ENCODE peak calls at places on chromosomes 5 and 9, in ten cellular contexts. J is GM23248, D is MM.1S, V is IMR-90, A is Karpas-422, Q is H9, B is GM23338, U is fibroblast of lung, H is DND-41, X is neuronal stem cell. T is an unnamed sample.

GRCh38 chr9:75147638-75148037 is 59.3 kb downstream of the OSTF1 start:
- DNase-seq in J (peak), D (peak), V (peak), A (no peak), Q (no peak), B (no peak), U (peak), H (peak), X (no peak), T (no peak)

GRCh38 chr5:54883374-54884194 is 101.8 kb downstream of the ESM1 start:
- DNase-seq in J (peak), D (no peak), V (peak), A (no peak), Q (peak), B (peak), U (peak), H (no peak), X (peak), T (peak)

GRCh38 chr9:22050924-22051323 is 41.8 kb upstream of the CDKN2B start:
- DNase-seq in J (no peak), D (peak), V (no peak), A (no peak), Q (no peak), B (no peak), U (no peak), H (peak), X (no peak), T (no peak)

GRCh38 chr5:140725799-140726471 is 25.7 kb downstream of the ZMAT2 start:
- DNase-seq in J (peak), D (no peak), V (peak), A (no peak), Q (peak), B (peak), U (peak), H (no peak), X (peak), T (peak)

GRCh38 chr5:42994285-42995151 is 45.6 kb downstream of the ANXA2R start:
- DNase-seq in J (peak), D (peak), V (peak), A (peak), Q (peak), B (peak), U (peak), H (peak), X (peak), T (peak)

GRCh38 chr5:99771296-99771695 is 763.9 kb upstream of the FAM174A start:
- DNase-seq in J (no peak), D (no peak), V (no peak), A (no peak), Q (no peak), B (no peak), U (peak), H (no peak), X (no peak), T (no peak)

GRCh38 chr9:126152622-126153362 is 173.8 kb upstream of the MVB12B start:
- DNase-seq in J (no peak), D (no peak), V (no peak), A (no peak), Q (no peak), B (no peak), U (no peak), H (no peak), X (no peak), T (no peak)

GRCh38 chr5:6673963-6674362 is 39.3 kb upstream of the TENT4A start:
- DNase-seq in J (no peak), D (no peak), V (no peak), A (no peak), Q (no peak), B (no peak), U (no peak), H (no peak), X (no peak), T (no peak)

GRCh38 chr9:130769004-130769403 is 66.0 kb upstream of the ABL1 start:
- DNase-seq in J (no peak), D (no peak), V (no peak), A (no peak), Q (no peak), B (no peak), U (no peak), H (no peak), X (no peak), T (no peak)

GRCh38 chr9:76725885-76726284 is 38.4 kb upstream of the PCA3 start:
- DNase-seq in J (no peak), D (no peak), V (no peak), A (no peak), Q (no peak), B (no peak), U (no peak), H (no peak), X (no peak), T (no peak)

GRCh38 chr5:40033411-40033810 is 608.6 kb upstream of the DAB2 start:
- DNase-seq in J (no peak), D (no peak), V (no peak), A (peak), Q (no peak), B (no peak), U (no peak), H (peak), X (no peak), T (no peak)

GRCh38 chr9:138061631-138062030 is 184.0 kb downstream of the CACNA1B start:
- DNase-seq in J (no peak), D (no peak), V (no peak), A (no peak), Q (no peak), B (no peak), U (no peak), H (no peak), X (no peak), T (no peak)

GRCh38 chr5:42656661-42657035 is 100.0 kb upstream of the CCDC152 start:
- DNase-seq in J (peak), D (peak), V (no peak), A (no peak), Q (no peak), B (no peak), U (no peak), H (no peak), X (no peak), T (no peak)

GRCh38 chr5:79229357-79230174 is 6.4 kb upstream of the JMY start:
- DNase-seq in J (peak), D (peak), V (peak), A (no peak), Q (no peak), B (no peak), U (peak), H (no peak), X (no peak), T (no peak)

GRCh38 chr5:178536541-178537466 is 53.4 kb downstream of the COL23A1 start:
- DNase-seq in J (no peak), D (no peak), V (no peak), A (no peak), Q (no peak), B (no peak), U (no peak), H (no peak), X (no peak), T (no peak)

GRCh38 chr5:86880785-86881492 is 263.2 kb downstream of the COX7C start:
- DNase-seq in J (peak), D (peak), V (peak), A (peak), Q (peak), B (peak), U (peak), H (peak), X (peak), T (peak)

GRCh38 chr9:1978941-1979340 is 36.2 kb upstream of the SMARCA2 start:
- DNase-seq in J (peak), D (no peak), V (peak), A (no peak), Q (no peak), B (no peak), U (peak), H (no peak), X (no peak), T (no peak)

GRCh38 chr5:63962345-63962744 is at the start of gene HTR1A:
- DNase-seq in J (no peak), D (no peak), V (no peak), A (no peak), Q (no peak), B (peak), U (no peak), H (no peak), X (no peak), T (peak)

GRCh38 chr5:123754903-123755302 is 242.9 kb downstream of the CSNK1G3 start:
- DNase-seq in J (peak), D (no peak), V (peak), A (no peak), Q (no peak), B (no peak), U (peak), H (no peak), X (no peak), T (no peak)

GRCh38 chr5:82105457-82105856 is 133.6 kb downstream of the ATG10 start:
- DNase-seq in J (peak), D (no peak), V (peak), A (peak), Q (no peak), B (no peak), U (peak), H (no peak), X (no peak), T (peak)

GRCh38 chr5:169223595-169223953 is 77.4 kb downstream of the SLIT3 start:
- DNase-seq in J (peak), D (no peak), V (no peak), A (no peak), Q (no peak), B (no peak), U (peak), H (no peak), X (no peak), T (no peak)

GRCh38 chr9:9605681-9606080 is 1007.1 kb downstream of the PTPRD start:
- DNase-seq in J (no peak), D (no peak), V (no peak), A (no peak), Q (no peak), B (no peak), U (no peak), H (no peak), X (no peak), T (no peak)

GRCh38 chr9:9598723-9599122 is 1014.1 kb downstream of the PTPRD start:
- DNase-seq in J (no peak), D (no peak), V (no peak), A (peak), Q (no peak), B (peak), U (no peak), H (no peak), X (no peak), T (no peak)

DNA sequence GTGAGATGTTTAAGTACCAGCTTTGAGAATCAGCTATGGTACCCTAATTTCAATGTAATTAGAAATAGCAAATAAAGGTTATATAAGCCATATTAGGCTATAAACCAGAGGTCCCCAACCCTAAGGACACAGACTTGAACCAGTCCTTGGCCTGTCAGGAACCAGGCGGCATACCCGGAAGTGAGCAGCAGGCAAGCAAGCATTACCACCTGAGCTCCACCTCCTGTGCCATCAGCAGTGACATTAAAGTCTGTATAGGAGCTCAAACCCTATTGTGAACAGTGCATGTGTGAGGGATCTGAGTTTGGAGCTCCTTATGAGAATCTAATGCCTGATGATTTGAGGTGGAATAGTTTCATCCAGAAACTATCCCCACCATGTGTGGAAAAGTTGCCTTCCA is 1009.5 kb downstream of the PTPRD start:
- DNase-seq in J (no peak), D (no peak), V (no peak), A (no peak), Q (no peak), B (no peak), U (no peak), H (no peak), X (no peak), T (no peak)
- H2AFZ ChIP-seq in J (no peak), D (no peak), V (no peak), A (no peak), Q (no peak), B (no peak), U (no peak), H (no peak), X (no peak), T (no peak)

GRCh38 chr9:99074902-99075245 is 30.0 kb upstream of the TGFBR1 start:
- DNase-seq in J (no peak), D (no peak), V (no peak), A (no peak), Q (no peak), B (no peak), U (no peak), H (no peak), X (no peak), T (no peak)

GRCh38 chr9:99073985-99074901 is 30.7 kb upstream of the TGFBR1 start:
- DNase-seq in J (no peak), D (no peak), V (no peak), A (no peak), Q (no peak), B (no peak), U (no peak), H (no peak), X (no peak), T (no peak)

GRCh38 chr9:99076483-99077171 is 28.3 kb upstream of the TGFBR1 start:
- DNase-seq in J (no peak), D (no peak), V (no peak), A (no peak), Q (no peak), B (no peak), U (no peak), H (peak), X (no peak), T (no peak)

GRCh38 chr9:99076030-99076429 is 28.9 kb upstream of the TGFBR1 start:
- DNase-seq in J (no peak), D (no peak), V (no peak), A (no peak), Q (no peak), B (no peak), U (no peak), H (no peak), X (no peak), T (no peak)

DNA sequence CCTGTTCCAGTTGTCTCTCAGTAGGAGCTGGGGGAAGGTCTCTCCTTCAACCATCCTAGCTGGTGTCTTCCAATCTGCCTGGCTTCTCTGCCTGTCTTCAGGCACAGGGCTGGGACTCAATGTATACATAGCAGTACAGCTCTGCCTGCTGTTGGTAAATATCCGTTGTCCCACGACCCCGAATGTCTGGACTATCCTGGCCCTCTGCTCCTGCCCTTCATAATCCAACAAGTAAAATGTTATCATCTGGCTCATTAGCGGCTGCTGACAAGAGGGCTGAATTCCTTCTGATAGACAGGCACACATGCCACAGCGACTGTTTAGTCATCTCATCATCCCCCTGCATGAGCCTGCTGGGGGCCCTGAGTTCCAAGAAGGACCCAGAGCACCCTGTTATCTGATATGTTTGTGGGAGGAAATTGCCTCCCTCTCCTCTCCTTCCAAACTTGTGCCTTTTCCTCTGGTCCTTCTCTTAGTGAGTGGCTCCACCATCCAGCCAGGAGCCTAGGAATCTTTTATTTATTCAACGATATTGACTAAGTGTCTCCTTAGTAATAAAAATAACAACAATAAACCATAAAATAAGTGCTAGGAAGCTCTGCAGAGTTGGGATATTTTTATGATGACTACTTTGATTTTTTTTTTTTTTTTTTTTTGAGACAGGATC is 29.5 kb upstream of the TGFBR1 start:
- DNase-seq in J (peak), D (no peak), V (peak), A (no peak), Q (no peak), B (no peak), U (peak), H (peak), X (no peak), T (no peak)
- H2AFZ ChIP-seq in J (peak), D (no peak), V (peak), A (no peak), Q (no peak), B (peak), U (peak), H (no peak), X (no peak), T (no peak)

GRCh38 chr9:69877852-69878507 is 57.4 kb downstream of the CFAP95 start:
- DNase-seq in J (peak), D (peak), V (peak), A (peak), Q (no peak), B (peak), U (no peak), H (no peak), X (no peak), T (peak)
- H2AFZ ChIP-seq in J (peak), D (no peak), V (no peak), A (no peak), Q (no peak), B (no peak), U (no peak), H (no peak), X (no peak), T (no peak)

GRCh38 chr5:177453852-177454396 is 7.3 kb downstream of the PRR7 start:
- DNase-seq in J (peak), D (no peak), V (no peak), A (peak), Q (no peak), B (peak), U (peak), H (no peak), X (no peak), T (no peak)
- H2AFZ ChIP-seq in J (no peak), D (no peak), V (peak), A (no peak), Q (no peak), B (no peak), U (no peak), H (no peak), X (no peak), T (no peak)

GRCh38 chr9:93365427-93366118 is 85.9 kb upstream of the FAM120A start:
- DNase-seq in J (no peak), D (no peak), V (no peak), A (no peak), Q (peak), B (peak), U (no peak), H (no peak), X (no peak), T (no peak)
- H2AFZ ChIP-seq in J (no peak), D (peak), V (no peak), A (no peak), Q (no peak), B (no peak), U (no peak), H (no peak), X (no peak), T (no peak)

GRCh38 chr5:27328480-27328879 is 290.1 kb upstream of the CDH9 start:
- DNase-seq in J (peak), D (no peak), V (peak), A (no peak), Q (no peak), B (no peak), U (peak), H (no peak), X (no peak), T (no peak)

DNA sequence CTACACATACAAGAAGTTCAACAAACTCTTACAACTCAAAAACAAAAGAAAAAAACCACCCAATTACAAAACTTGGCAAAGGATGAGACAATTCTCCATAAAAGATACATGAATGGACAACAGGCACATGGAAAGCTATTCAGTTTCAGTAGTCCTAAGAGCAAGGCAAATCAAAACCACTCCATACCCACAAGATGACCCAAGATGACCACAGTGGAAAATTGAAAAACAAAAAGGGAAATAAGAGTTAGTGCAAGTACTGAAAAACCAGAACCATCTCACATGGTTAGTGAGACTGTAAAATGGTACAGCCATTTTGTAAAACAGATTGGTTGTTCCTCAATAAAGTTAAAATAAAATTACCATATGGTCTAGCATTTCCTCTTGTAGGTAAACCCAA is 287.1 kb upstream of the CDH9 start:
- DNase-seq in J (no peak), D (no peak), V (peak), A (no peak), Q (no peak), B (no peak), U (peak), H (no peak), X (no peak), T (no peak)
- H2AFZ ChIP-seq in J (peak), D (no peak), V (no peak), A (peak), Q (no peak), B (peak), U (no peak), H (no peak), X (no peak), T (peak)

GRCh38 chr5:139256820-139257219 is 36.7 kb upstream of the MATR3 start:
- DNase-seq in J (no peak), D (no peak), V (no peak), A (no peak), Q (no peak), B (no peak), U (no peak), H (no peak), X (no peak), T (no peak)

GRCh38 chr5:139267481-139267880 is 26.1 kb upstream of the MATR3 start:
- DNase-seq in J (no peak), D (no peak), V (no peak), A (no peak), Q (no peak), B (no peak), U (no peak), H (no peak), X (no peak), T (no peak)

GRCh38 chr5:139263431-139263975 is 30.0 kb upstream of the MATR3 start:
- DNase-seq in J (peak), D (no peak), V (no peak), A (no peak), Q (no peak), B (no peak), U (no peak), H (no peak), X (no peak), T (no peak)

DNA sequence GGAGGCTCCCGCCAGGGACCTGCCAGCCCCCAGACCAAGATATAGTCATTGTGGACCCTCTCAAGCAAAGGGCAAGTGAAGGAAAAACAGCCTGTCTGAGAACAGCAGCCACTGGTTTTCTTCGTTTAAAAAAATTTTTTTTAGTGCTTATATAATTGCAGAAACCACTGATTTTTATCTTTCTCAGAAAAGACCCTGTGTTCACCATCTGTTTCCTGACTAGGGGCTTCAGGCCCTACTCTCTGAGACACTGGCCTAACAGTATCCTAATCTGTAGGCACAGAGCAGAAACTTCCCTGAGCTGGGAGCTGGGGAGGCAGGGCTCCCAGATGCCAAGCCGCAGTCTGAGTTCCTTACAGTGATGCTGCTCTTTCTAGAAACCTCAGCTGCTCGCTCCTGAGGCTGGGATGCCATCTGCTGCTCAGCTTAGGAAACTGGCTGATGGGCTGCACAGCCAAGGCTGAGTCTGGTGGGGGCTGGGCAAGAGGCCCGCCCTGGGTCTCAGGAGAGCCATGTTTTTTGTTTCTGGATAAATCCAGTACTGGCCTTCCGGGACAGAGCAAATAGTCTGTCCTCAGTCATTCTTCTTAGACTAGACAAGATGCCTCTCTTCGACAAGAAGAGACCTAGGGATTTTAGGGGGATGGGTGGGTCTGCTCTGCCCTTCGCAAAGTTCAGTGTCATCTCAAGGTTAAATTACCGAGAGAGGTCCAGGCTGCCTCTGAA is 31.0 kb upstream of the MATR3 start:
- DNase-seq in J (peak), D (peak), V (peak), A (peak), Q (peak), B (peak), U (peak), H (peak), X (peak), T (peak)
- H2AFZ ChIP-seq in J (peak), D (no peak), V (peak), A (no peak), Q (no peak), B (peak), U (no peak), H (peak), X (peak), T (peak)

GRCh38 chr9:109948453-109948852 is 168.5 kb downstream of the PALM2AKAP2 start:
- DNase-seq in J (no peak), D (no peak), V (no peak), A (no peak), Q (no peak), B (no peak), U (no peak), H (no peak), X (no peak), T (no peak)
- H2AFZ ChIP-seq in J (no peak), D (no peak), V (no peak), A (no peak), Q (no peak), B (no peak), U (no peak), H (no peak), X (no peak), T (no peak)

T was measured in neural progenitor cell.